ENCODE peak calls at places on chromosomes 2 and 18, in five cellular contexts. K, M, D, B and V are unnamed samples.

GRCh38 chr18:62418258-62418657 is 93.1 kb downstream of the TNFRSF11A start:
- DNase-seq in K (no peak), M (no peak), D (no peak), B (no peak), V (no peak)

GRCh38 chr2:151661625-151662024 is 72.7 kb downstream of the NEB start:
- DNase-seq in K (no peak), M (no peak), D (no peak), B (no peak), V (no peak)

GRCh38 chr2:106034325-106034724 is 159.8 kb downstream of the UXS1 start:
- DNase-seq in K (no peak), M (no peak), D (no peak), B (no peak), V (no peak)

GRCh38 chr2:232522014-232522854 is 2.0 kb downstream of the PRSS56 start:
- DNase-seq in K (peak), M (no peak), D (peak), B (peak), V (no peak)

GRCh38 chr2:104658840-104659591 is 194.9 kb upstream of the POU3F3 start:
- DNase-seq in K (peak), M (no peak), D (peak), B (peak), V (peak)

GRCh38 chr18:5992381-5992780 is 97.1 kb upstream of the TMEM200C start:
- DNase-seq in K (no peak), M (no peak), D (no peak), B (no peak), V (no peak)

GRCh38 chr2:121722479-121722878 is 14.2 kb downstream of the NIFK start:
- DNase-seq in K (no peak), M (no peak), D (no peak), B (no peak), V (no peak)

GRCh38 chr2:96856776-96857673 is 791 bp downstream of the ANKRD39 start:
- DNase-seq in K (peak), M (no peak), D (peak), B (no peak), V (no peak)